ENCODE peak calls at places on chromosomes 6 and 20, in five cellular contexts. One of them, this sample, is unnamed.

GRCh38 chr20:9220874-9221547 is 152.1 kb downstream of the PLCB4 start:
- DNase-seq in adrenal gland: no peak
- DNase-seq in A549: no peak
- DNase-seq in GM23338: peak; percentile 17
- DNase-seq in ascending aorta: no peak
- DNase-seq in this sample: no peak

GRCh38 chr6:141335889-141336288 is 796.8 kb upstream of the GJE1 start:
- DNase-seq in adrenal gland: no peak
- DNase-seq in A549: peak; percentile 53
- DNase-seq in GM23338: no peak
- DNase-seq in ascending aorta: no peak
- DNase-seq in this sample: no peak

GRCh38 chr6:90739339-90739738 is 152.5 kb upstream of the MAP3K7 start:
- DNase-seq in adrenal gland: no peak
- DNase-seq in A549: no peak
- DNase-seq in GM23338: peak; percentile 31
- DNase-seq in ascending aorta: no peak
- DNase-seq in this sample: peak; percentile 70

GRCh38 chr6:27503436-27504030 is 30.6 kb upstream of the ZNF184 start:
- DNase-seq in adrenal gland: peak; percentile 46
- DNase-seq in A549: peak; percentile 80
- DNase-seq in GM23338: peak; percentile 81
- DNase-seq in ascending aorta: no peak
- DNase-seq in this sample: peak; percentile 76

GRCh38 chr20:61514805-61515505 is 262.9 kb downstream of the CDH4 start:
- DNase-seq in adrenal gland: no peak
- DNase-seq in A549: no peak
- DNase-seq in GM23338: no peak
- DNase-seq in ascending aorta: no peak
- DNase-seq in this sample: no peak

GRCh38 chr20:5001174-5002076 is at the start of gene SLC23A2:
- DNase-seq in adrenal gland: peak; percentile 64
- DNase-seq in A549: peak; percentile 31
- DNase-seq in GM23338: peak; percentile 67
- DNase-seq in ascending aorta: no peak
- DNase-seq in this sample: peak; percentile 53

GRCh38 chr20:6920991-6921613 is 153.6 kb downstream of the BMP2 start:
- DNase-seq in adrenal gland: no peak
- DNase-seq in A549: no peak
- DNase-seq in GM23338: no peak
- DNase-seq in ascending aorta: no peak
- DNase-seq in this sample: no peak

GRCh38 chr6:13453771-13454251 is 33.6 kb downstream of the GFOD1 start:
- DNase-seq in adrenal gland: no peak
- DNase-seq in A549: peak; percentile 46
- DNase-seq in GM23338: no peak
- DNase-seq in ascending aorta: no peak
- DNase-seq in this sample: no peak

GRCh38 chr6:30719356-30719755 is 796 bp upstream of the TUBB start:
- DNase-seq in adrenal gland: no peak
- DNase-seq in A549: no peak
- DNase-seq in GM23338: peak; percentile 66
- DNase-seq in ascending aorta: no peak
- DNase-seq in this sample: no peak

GRCh38 chr6:154738561-154738961 is 5.3 kb downstream of the SCAF8 start:
- DNase-seq in adrenal gland: no peak
- DNase-seq in A549: no peak
- DNase-seq in GM23338: peak; percentile 60
- DNase-seq in ascending aorta: no peak
- DNase-seq in this sample: no peak

GRCh38 chr6:13853871-13854270 is 39.5 kb upstream of the MCUR1 start:
- DNase-seq in adrenal gland: no peak
- DNase-seq in A549: no peak
- DNase-seq in GM23338: no peak
- DNase-seq in ascending aorta: no peak
- DNase-seq in this sample: no peak

GRCh38 chr20:18692453-18692852 is 104.6 kb downstream of the DTD1 start:
- DNase-seq in adrenal gland: peak; percentile 21
- DNase-seq in A549: peak; percentile 23
- DNase-seq in GM23338: no peak
- DNase-seq in ascending aorta: no peak
- DNase-seq in this sample: no peak

GRCh38 chr6:111683126-111683525 is 77.4 kb upstream of the TRAF3IP2 start:
- DNase-seq in adrenal gland: no peak
- DNase-seq in A549: no peak
- DNase-seq in GM23338: no peak
- DNase-seq in ascending aorta: no peak
- DNase-seq in this sample: no peak

GRCh38 chr6:84457276-84457675 is 229.8 kb upstream of the CEP162 start:
- DNase-seq in adrenal gland: no peak
- DNase-seq in A549: no peak
- DNase-seq in GM23338: no peak
- DNase-seq in ascending aorta: no peak
- DNase-seq in this sample: no peak

GRCh38 chr6:6993503-6994237 is 114.1 kb upstream of the RREB1 start:
- DNase-seq in adrenal gland: peak; percentile 56
- DNase-seq in A549: no peak
- DNase-seq in GM23338: no peak
- DNase-seq in ascending aorta: no peak
- DNase-seq in this sample: no peak

GRCh38 chr6:64376394-64376793 is 740.8 kb downstream of the PHF3 start:
- DNase-seq in adrenal gland: no peak
- DNase-seq in A549: no peak
- DNase-seq in GM23338: peak; percentile 89
- DNase-seq in ascending aorta: no peak
- DNase-seq in this sample: no peak

GRCh38 chr20:13384132-13384531 is 163.1 kb downstream of the ISM1 start:
- DNase-seq in adrenal gland: no peak
- DNase-seq in A549: no peak
- DNase-seq in GM23338: no peak
- DNase-seq in ascending aorta: no peak
- DNase-seq in this sample: no peak
- H3K4me1 ChIP-seq in adrenal gland: no peaks in the 10 kb centered on the region
- H3K4me1 ChIP-seq in A549: no peaks in the 10 kb centered on the region
- H3K4me1 ChIP-seq in GM23338: peaks cover 11% of the 10 kb centered on the region
- H3K4me1 ChIP-seq in ascending aorta: no peaks in the 10 kb centered on the region
- H3K4me1 ChIP-seq in this sample: no peaks in the 10 kb centered on the region

GRCh38 chr20:44650777-44651493 is 564 bp downstream of the ADA start:
- DNase-seq in adrenal gland: no peak
- DNase-seq in A549: peak; percentile 31
- DNase-seq in GM23338: peak; percentile 21
- DNase-seq in ascending aorta: no peak
- DNase-seq in this sample: no peak
- H3K4me1 ChIP-seq in adrenal gland: peaks cover 5% of the 10 kb centered on the region
- H3K4me1 ChIP-seq in A549: peaks cover 23% of the 10 kb centered on the region
- H3K4me1 ChIP-seq in GM23338: peaks cover 22% of the 10 kb centered on the region
- H3K4me1 ChIP-seq in ascending aorta: peaks cover 2% of the 10 kb centered on the region
- H3K4me1 ChIP-seq in this sample: peaks cover 11% of the 10 kb centered on the region

GRCh38 chr6:39859025-39859424 is 66.8 kb downstream of the DAAM2 start:
- DNase-seq in adrenal gland: no peak
- DNase-seq in A549: no peak
- DNase-seq in GM23338: no peak
- DNase-seq in ascending aorta: no peak
- DNase-seq in this sample: no peak

GRCh38 chr6:39850897-39851296 is 58.7 kb downstream of the DAAM2 start:
- DNase-seq in adrenal gland: no peak
- DNase-seq in A549: no peak
- DNase-seq in GM23338: no peak
- DNase-seq in ascending aorta: no peak
- DNase-seq in this sample: no peak

GRCh38 chr6:39852324-39852723 is 60.1 kb downstream of the DAAM2 start:
- DNase-seq in adrenal gland: no peak
- DNase-seq in A549: no peak
- DNase-seq in GM23338: no peak
- DNase-seq in ascending aorta: no peak
- DNase-seq in this sample: no peak

GRCh38 chr6:39853604-39854003 is 61.4 kb downstream of the DAAM2 start:
- DNase-seq in adrenal gland: no peak
- DNase-seq in A549: no peak
- DNase-seq in GM23338: no peak
- DNase-seq in ascending aorta: no peak
- DNase-seq in this sample: no peak

GRCh38 chr6:39855356-39855995 is 63.3 kb downstream of the DAAM2 start:
- DNase-seq in adrenal gland: no peak
- DNase-seq in A549: no peak
- DNase-seq in GM23338: no peak
- DNase-seq in ascending aorta: no peak
- DNase-seq in this sample: no peak
- H3K4me1 ChIP-seq in adrenal gland: peaks cover 5% of the 10 kb centered on the region
- H3K4me1 ChIP-seq in A549: no peaks in the 10 kb centered on the region
- H3K4me1 ChIP-seq in GM23338: no peaks in the 10 kb centered on the region
- H3K4me1 ChIP-seq in ascending aorta: peaks cover 39% of the 10 kb centered on the region
- H3K4me1 ChIP-seq in this sample: no peaks in the 10 kb centered on the region

DNA sequence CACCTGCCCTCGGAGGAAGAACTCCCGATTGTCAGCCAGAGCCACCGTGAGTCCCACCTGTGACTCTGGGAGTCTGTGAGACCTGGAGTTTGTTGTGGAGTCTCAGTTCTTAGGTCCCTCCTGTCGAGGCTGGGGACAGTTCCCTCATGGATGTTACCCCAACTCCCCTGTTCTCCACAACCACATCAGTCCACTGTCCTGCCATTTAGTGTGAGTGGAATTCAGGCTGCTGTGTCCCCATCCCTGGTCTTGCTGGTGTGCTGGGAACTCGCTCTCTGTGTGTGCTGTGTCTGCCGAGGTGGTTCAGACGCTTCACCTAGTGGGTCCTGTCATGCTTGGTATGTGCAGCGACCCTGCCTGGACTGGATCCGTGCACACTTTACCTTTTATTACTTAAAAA is 163.2 kb downstream of the DTNBP1 start:
- DNase-seq in adrenal gland: no peak
- DNase-seq in A549: no peak
- DNase-seq in GM23338: no peak
- DNase-seq in ascending aorta: no peak
- DNase-seq in this sample: no peak
- H3K4me1 ChIP-seq in adrenal gland: peaks cover 4% of the 10 kb centered on the region
- H3K4me1 ChIP-seq in A549: peaks cover 2% of the 10 kb centered on the region
- H3K4me1 ChIP-seq in GM23338: no peaks in the 10 kb centered on the region
- H3K4me1 ChIP-seq in ascending aorta: peaks cover 8% of the 10 kb centered on the region
- H3K4me1 ChIP-seq in this sample: peaks cover 3% of the 10 kb centered on the region

DNA sequence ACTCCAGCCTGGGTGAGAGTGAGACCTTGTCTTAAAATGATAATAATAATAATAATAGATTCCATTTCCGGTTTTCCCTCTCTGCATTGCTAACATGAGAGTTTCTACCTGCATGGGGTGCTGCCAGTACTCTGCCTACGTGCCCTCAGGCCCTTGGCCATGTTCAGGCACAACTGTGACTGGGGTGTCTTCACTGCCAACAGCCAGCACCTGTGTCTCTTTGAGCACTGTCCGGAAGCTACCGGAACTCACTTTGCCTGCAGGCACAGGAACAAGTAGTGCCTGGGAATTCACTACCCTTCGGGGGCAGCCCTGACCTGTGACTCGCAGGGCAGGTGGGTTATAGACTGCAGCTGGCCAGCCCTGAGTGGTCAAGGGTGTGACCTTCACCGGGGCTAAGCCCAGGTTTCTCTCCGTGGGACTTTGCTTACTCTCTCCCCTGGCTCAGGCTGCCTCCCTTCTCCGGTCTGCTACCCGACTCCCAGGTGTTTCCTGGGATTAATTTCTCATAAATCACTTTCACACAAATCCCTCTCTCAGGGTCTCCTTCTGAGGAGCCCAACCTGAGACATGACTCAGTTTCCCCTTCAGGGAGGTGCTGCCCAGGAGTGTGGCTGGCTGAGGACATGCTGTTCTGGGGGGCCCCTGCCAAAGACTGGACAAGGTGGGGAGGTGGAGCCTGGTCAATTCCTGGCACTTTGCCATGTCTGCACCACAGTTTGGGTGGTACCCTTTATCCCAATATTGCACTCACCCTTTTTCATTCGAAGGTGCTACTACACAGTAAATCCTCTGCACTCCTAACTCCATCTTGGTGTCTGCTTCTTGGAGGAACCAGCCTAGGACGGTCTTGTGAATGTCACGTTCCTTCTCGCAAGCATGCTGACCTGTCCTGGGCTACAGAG is 79.5 kb upstream of the RALGAPA2 start:
- DNase-seq in adrenal gland: no peak
- DNase-seq in A549: no peak
- DNase-seq in GM23338: no peak
- DNase-seq in ascending aorta: no peak
- DNase-seq in this sample: no peak
- H3K4me1 ChIP-seq in adrenal gland: no peaks in the 10 kb centered on the region
- H3K4me1 ChIP-seq in A549: no peaks in the 10 kb centered on the region
- H3K4me1 ChIP-seq in GM23338: no peaks in the 10 kb centered on the region
- H3K4me1 ChIP-seq in ascending aorta: no peaks in the 10 kb centered on the region
- H3K4me1 ChIP-seq in this sample: no peaks in the 10 kb centered on the region

GRCh38 chr20:58902003-58902402 is 49.5 kb downstream of the GNAS start:
- DNase-seq in adrenal gland: no peak
- DNase-seq in A549: no peak
- DNase-seq in GM23338: no peak
- DNase-seq in ascending aorta: no peak
- DNase-seq in this sample: no peak
- H3K4me1 ChIP-seq in adrenal gland: peaks cover 25% of the 10 kb centered on the region
- H3K4me1 ChIP-seq in A549: peaks cover 2% of the 10 kb centered on the region
- H3K4me1 ChIP-seq in GM23338: peaks cover 51% of the 10 kb centered on the region
- H3K4me1 ChIP-seq in ascending aorta: peaks cover 27% of the 10 kb centered on the region
- H3K4me1 ChIP-seq in this sample: peaks cover 9% of the 10 kb centered on the region